ENCODE peak calls at places on chromosomes 3 and 15, in ten cellular contexts. K, L, T, Q, E, A, U, F, B and W are unnamed samples.

GRCh38 chr3:177333535-177334495 is 136.5 kb upstream of the TBL1XR1 start:
- DNase-seq in K (no peak), L (no peak), T (no peak), Q (no peak), E (peak), A (no peak), U (no peak), F (no peak), B (no peak), W (no peak)

GRCh38 chr3:100796556-100796955 is 87.3 kb downstream of the TFG start:
- DNase-seq in K (peak), L (no peak), T (no peak), Q (no peak), E (no peak), A (peak), U (no peak), F (no peak), B (no peak), W (no peak)

GRCh38 chr3:24709921-24710320 is 215.3 kb upstream of the THRB start:
- DNase-seq in K (no peak), L (no peak), T (no peak), Q (no peak), E (peak), A (no peak), U (no peak), F (no peak), B (no peak), W (no peak)

GRCh38 chr3:168088106-168088722 is 7.5 kb downstream of the GOLIM4 start:
- DNase-seq in K (peak), L (no peak), T (no peak), Q (no peak), E (no peak), A (peak), U (no peak), F (no peak), B (peak), W (no peak)

GRCh38 chr3:65575376-65575840 is 463.3 kb downstream of the MAGI1 start:
- DNase-seq in K (peak), L (peak), T (no peak), Q (no peak), E (no peak), A (no peak), U (peak), F (no peak), B (peak), W (no peak)

GRCh38 chr15:74417230-74417629 is 16.5 kb downstream of the SEMA7A start:
- DNase-seq in K (no peak), L (no peak), T (no peak), Q (no peak), E (no peak), A (no peak), U (peak), F (peak), B (peak), W (no peak)

GRCh38 chr3:14120111-14120920 is 4.4 kb downstream of the CHCHD4 start:
- DNase-seq in K (no peak), L (no peak), T (no peak), Q (no peak), E (no peak), A (no peak), U (no peak), F (no peak), B (no peak), W (no peak)

GRCh38 chr15:31206386-31207174 is 105.1 kb upstream of the TRPM1 start:
- DNase-seq in K (no peak), L (no peak), T (no peak), Q (no peak), E (no peak), A (no peak), U (no peak), F (no peak), B (no peak), W (peak)

GRCh38 chr3:123082370-123083065 is 15.7 kb downstream of the PDIA5 start:
- DNase-seq in K (no peak), L (no peak), T (no peak), Q (no peak), E (no peak), A (no peak), U (no peak), F (no peak), B (no peak), W (no peak)

GRCh38 chr3:152610621-152611020 is 224.3 kb upstream of the P2RY1 start:
- DNase-seq in K (no peak), L (no peak), T (no peak), Q (no peak), E (no peak), A (no peak), U (no peak), F (no peak), B (no peak), W (no peak)

GRCh38 chr15:40776537-40777141 is 6.9 kb downstream of the C15orf62 start:
- DNase-seq in K (peak), L (peak), T (no peak), Q (no peak), E (no peak), A (peak), U (peak), F (peak), B (peak), W (no peak)

GRCh38 chr3:53216723-53217122 is 39.1 kb downstream of the TKT start:
- DNase-seq in K (no peak), L (no peak), T (no peak), Q (no peak), E (no peak), A (no peak), U (no peak), F (no peak), B (no peak), W (no peak)

GRCh38 chr3:188286087-188286513 is 132.1 kb downstream of the LPP start:
- DNase-seq in K (peak), L (peak), T (no peak), Q (no peak), E (no peak), A (no peak), U (peak), F (no peak), B (peak), W (no peak)

GRCh38 chr3:179544981-179545645 is 17.6 kb upstream of the ACTL6A start:
- DNase-seq in K (peak), L (peak), T (no peak), Q (no peak), E (no peak), A (no peak), U (peak), F (no peak), B (peak), W (no peak)